ENCODE peak calls at places on chromosomes 16 and 17, in eight cellular contexts. N is hepatocyte, W is GM06990, H is heart right ventricle, G is heart left ventricle, O is dorsolateral prefrontal cortex, U is Peyer's patch, C is neural progenitor cell. F is an unnamed sample.

GRCh38 chr17:73998246-73999220 is 204.9 kb upstream of the RPL38 start:
- DNase-seq in N (peak; percentile 76), C (peak; percentile 69), U (peak; percentile 41), H (peak; percentile 29), W (no peak), O (no peak), G (no peak), F (peak; percentile 74)

GRCh38 chr17:49906511-49907136 is 58.8 kb upstream of the TAC4 start:
- DNase-seq in C (no peak), G (no peak), N (no peak), H (no peak), O (no peak), U (no peak), W (no peak), F (no peak)

GRCh38 chr17:69503711-69504110 is 89.2 kb downstream of the MAP2K6 start:
- DNase-seq in U (no peak), G (no peak), N (no peak), C (no peak), O (no peak), W (peak; percentile 68), H (no peak), F (peak; percentile 51)

GRCh38 chr16:82671743-82672142 is 45.0 kb downstream of the CDH13 start:
- DNase-seq in O (no peak), U (peak; percentile 20), G (no peak), N (no peak), C (peak; percentile 8), H (no peak), W (no peak), F (no peak)

GRCh38 chr17:31724619-31725018 is 134.4 kb downstream of the COPRS start:
- DNase-seq in N (no peak), H (no peak), O (no peak), C (no peak), U (no peak), G (no peak), W (no peak), F (no peak)

GRCh38 chr16:55494994-55495421 is 13.9 kb upstream of the LPCAT2 start:
- DNase-seq in G (peak; percentile 58), W (no peak), O (peak; percentile 74), N (peak; percentile 81), U (no peak), C (peak; percentile 47), H (peak; percentile 68), F (no peak)

GRCh38 chr16:17222756-17223411 is 247.9 kb downstream of the XYLT1 start:
- DNase-seq in G (no peak), C (no peak), W (no peak), U (no peak), O (no peak), N (no peak), H (peak; percentile 5), F (no peak)

GRCh38 chr16:75254359-75254837 is 3.0 kb upstream of the BCAR1 start:
- DNase-seq in C (no peak), U (no peak), H (peak; percentile 24), G (no peak), W (no peak), O (no peak), N (peak; percentile 55), F (no peak)

GRCh38 chr17:83189673-83190385 is 110.4 kb downstream of the METRNL start:
- DNase-seq in C (no peak), O (no peak), N (peak; percentile 58), U (no peak), W (no peak), G (peak; percentile 17), H (no peak), F (no peak)

GRCh38 chr16:47392114-47392513 is 68.7 kb downstream of the ITFG1 start:
- DNase-seq in W (peak; percentile 30), O (no peak), U (no peak), G (no peak), H (no peak), N (no peak), C (no peak), F (peak; percentile 31)

GRCh38 chr17:27294689-27295630 is 1.0 kb downstream of the WSB1 start:
- DNase-seq in G (peak; percentile 64), N (peak; percentile 89), C (peak; percentile 82), W (peak; percentile 64), O (no peak), U (peak; percentile 57), H (peak; percentile 83), F (peak; percentile 67)

GRCh38 chr16:85326113-85326793 is 214.0 kb upstream of the CIBAR2 start:
- DNase-seq in O (no peak), N (no peak), C (no peak), W (no peak), H (no peak), G (no peak), U (no peak), F (no peak)

GRCh38 chr16:78461496-78461938 is 362.1 kb downstream of the WWOX start:
- DNase-seq in H (no peak), O (no peak), G (no peak), U (no peak), N (no peak), C (no peak), W (no peak), F (no peak)

GRCh38 chr16:58306327-58306726 is 11.5 kb upstream of the PRSS54 start:
- DNase-seq in W (no peak), G (no peak), N (peak; percentile 23), C (no peak), U (peak; percentile 30), H (no peak), O (no peak), F (no peak)

GRCh38 chr17:28545141-28545503 is 7.3 kb downstream of the UNC119 start:
- DNase-seq in G (no peak), W (no peak), O (no peak), N (no peak), H (no peak), U (no peak), C (no peak), F (no peak)

DNA sequence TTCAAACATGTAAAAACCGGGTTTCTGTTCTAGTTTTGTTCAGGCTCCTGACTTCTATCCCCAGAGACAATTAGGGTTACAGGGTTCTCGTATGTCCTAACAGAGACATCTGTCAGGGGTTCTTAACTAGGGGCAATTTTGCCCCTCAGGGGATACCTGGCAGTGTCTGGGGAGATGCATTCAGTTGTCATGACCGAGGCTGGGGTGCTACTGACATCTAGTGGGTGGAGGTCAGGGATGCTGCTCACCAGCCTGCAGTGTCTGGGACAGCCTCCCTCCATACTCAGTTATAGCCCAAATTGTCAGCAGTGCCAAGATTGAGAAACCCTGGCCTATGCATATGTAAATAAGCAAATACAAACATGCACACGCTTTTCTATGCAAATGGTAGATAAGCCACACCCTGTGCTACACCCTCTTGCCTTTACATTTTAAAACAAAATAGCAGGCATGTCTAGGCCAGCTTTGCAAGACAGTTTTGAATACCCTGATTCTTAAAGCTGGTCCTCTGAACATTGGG is 37.4 kb downstream of the CLEC16A start:
- DNase-seq in H (no peak), U (peak; percentile 43), C (no peak), N (no peak), O (no peak), G (no peak), W (peak; percentile 52), F (peak; percentile 67)
- TF ChIP-seq CTCF in H (peak; percentile 10), U (no peak), C (peak; percentile 40), N (peak; percentile 23), O (no peak), G (no peak), W (peak; percentile 82), F (peak; percentile 77)

DNA sequence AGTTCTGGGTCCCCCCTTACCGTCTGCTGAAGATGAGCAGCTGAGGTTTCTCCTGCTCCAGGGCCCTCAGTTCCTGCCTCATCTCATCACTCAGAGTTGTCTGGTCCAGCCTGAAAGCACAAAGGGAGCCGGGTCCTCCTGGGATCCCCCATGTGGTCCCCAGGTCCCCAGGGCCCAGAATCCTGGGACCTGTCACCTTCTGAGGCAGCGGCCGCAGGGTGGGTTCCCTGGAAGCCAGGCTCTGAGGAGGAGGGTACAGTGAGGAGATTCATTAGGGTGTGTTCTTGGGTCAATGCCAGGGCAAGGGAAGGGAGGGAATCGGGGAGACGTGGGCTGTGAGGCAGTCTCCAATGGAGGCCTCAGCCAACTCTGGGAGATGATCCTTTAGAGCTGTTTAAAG is 47.5 kb downstream of the NLRP1 start:
- DNase-seq in H (no peak), N (no peak), G (no peak), W (no peak), U (no peak), C (no peak), O (no peak), F (no peak)
- TF ChIP-seq CTCF in H (no peak), N (no peak), G (no peak), W (no peak), U (no peak), C (no peak), O (no peak), F (no peak)

DNA sequence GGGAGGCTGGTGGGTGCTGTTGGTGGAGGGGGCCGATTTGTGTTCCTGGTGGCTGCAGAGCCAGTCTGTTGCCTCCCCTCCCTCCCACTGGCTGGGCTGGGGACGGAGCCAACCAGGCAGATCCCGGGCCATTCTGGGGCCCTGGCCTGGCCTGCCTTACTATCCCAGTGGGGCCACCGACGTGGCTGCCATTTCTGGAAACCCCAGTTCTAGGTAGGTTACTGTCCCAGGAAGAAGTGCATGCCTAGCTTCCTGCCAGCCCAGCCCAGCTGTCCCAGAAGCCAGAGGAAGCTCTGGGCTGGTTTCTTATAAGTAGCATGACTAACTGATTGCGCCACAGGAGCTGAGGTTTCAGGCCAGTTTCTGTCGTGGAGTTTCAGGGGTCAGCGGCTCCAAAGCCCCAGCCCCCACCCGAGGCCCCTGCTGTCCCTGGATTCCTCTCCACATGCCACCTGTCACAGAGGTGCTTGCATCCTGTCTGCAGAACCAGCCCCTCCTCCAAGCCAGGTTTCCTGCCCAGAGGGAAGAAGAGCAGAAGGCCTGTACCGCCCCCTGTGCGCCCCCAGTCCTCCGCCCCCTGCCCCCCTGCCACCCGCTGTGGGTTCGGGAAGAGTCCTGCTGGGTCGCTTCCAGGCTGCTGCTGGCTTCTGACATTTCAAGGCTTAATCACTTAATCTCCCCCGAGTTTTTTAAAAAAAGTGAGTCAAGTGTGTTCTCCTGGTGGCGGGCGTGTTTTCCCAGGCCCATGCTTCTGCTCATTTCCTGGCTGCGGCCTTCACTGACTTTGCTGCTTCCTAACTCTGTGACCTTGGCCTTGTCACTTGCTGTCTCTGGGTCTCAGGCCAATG is 13.2 kb downstream of the IL4R start:
- DNase-seq in C (peak; percentile 71), N (peak; percentile 88), W (peak; percentile 43), O (no peak), U (peak; percentile 52), G (peak; percentile 65), H (peak; percentile 73), F (no peak)
- TF ChIP-seq CTCF in C (no peak), N (no peak), W (no peak), O (no peak), U (no peak), G (no peak), H (no peak), F (no peak)

GRCh38 chr17:282000-282911 is 70.4 kb downstream of the RPH3AL start:
- DNase-seq in H (no peak), W (no peak), U (no peak), C (no peak), N (no peak), G (peak; percentile 5), O (no peak), F (no peak)

GRCh38 chr17:280216-280615 is 72.4 kb downstream of the RPH3AL start:
- DNase-seq in N (no peak), O (no peak), U (no peak), H (no peak), W (no peak), G (peak; percentile 15), C (no peak), F (no peak)

GRCh38 chr17:281365-281999 is 71.1 kb downstream of the RPH3AL start:
- DNase-seq in W (no peak), N (no peak), O (no peak), H (no peak), G (peak; percentile 7), C (no peak), U (no peak), F (no peak)

GRCh38 chr17:279776-280175 is 72.8 kb downstream of the RPH3AL start:
- DNase-seq in G (peak; percentile 11), H (no peak), U (no peak), N (no peak), C (no peak), O (no peak), W (no peak), F (no peak)

GRCh38 chr17:280901-281300 is 71.7 kb downstream of the RPH3AL start:
- DNase-seq in U (no peak), W (no peak), C (no peak), N (no peak), H (no peak), O (peak; percentile 14), G (peak; percentile 12), F (no peak)
- TF ChIP-seq CTCF in U (no peak), W (no peak), C (no peak), N (no peak), H (no peak), O (no peak), G (no peak), F (no peak)

F was measured in GM20000.